ENCODE peak calls at places on chromosomes 1 and 21, in five cellular contexts. K is brain microvascular endothelial cell, M is OCI-LY7, P is cardiac muscle cell, J is neural progenitor cell. D is an unnamed sample.
A peak's percentile ranks its signal among the peaks of the same experiment; 100 is the strongest.

GRCh38 chr1:30787266-30787665 is 29.7 kb upstream of the LAPTM5 start:
- DNase-seq in K (no peak), M (no peak), P (no peak), J (no peak), D (no peak)

GRCh38 chr1:159916240-159917051 is 8.9 kb downstream of the TAGLN2 start:
- DNase-seq in K (peak; percentile 89), M (no peak), P (peak; percentile 95), J (peak; percentile 84), D (peak; percentile 72)

GRCh38 chr21:43811262-43812105 is 22.1 kb downstream of the RRP1 start:
- DNase-seq in K (no peak), M (no peak), P (no peak), J (no peak), D (no peak)

GRCh38 chr1:208149776-208150514 is 94.2 kb downstream of the PLXNA2 start:
- DNase-seq in K (peak; percentile 11), M (no peak), P (no peak), J (peak; percentile 34), D (no peak)

GRCh38 chr1:212612251-212612961 is 3.8 kb downstream of the ATF3 start:
- DNase-seq in K (no peak), M (no peak), P (no peak), J (no peak), D (no peak)

GRCh38 chr1:163442214-163442765 is 120.5 kb downstream of the NUF2 start:
- DNase-seq in K (no peak), M (no peak), P (no peak), J (no peak), D (no peak)

GRCh38 chr1:176206006-176206960 is 803 bp downstream of the COP1 start:
- DNase-seq in K (peak; percentile 33), M (peak; percentile 62), P (peak; percentile 46), J (peak; percentile 71), D (peak; percentile 28)

GRCh38 chr1:1567831-1568380 is 6.8 kb downstream of the SSU72 start:
- DNase-seq in K (no peak), M (no peak), P (no peak), J (no peak), D (no peak)

GRCh38 chr1:17183388-17184160 is 21.4 kb upstream of the PADI1 start:
- DNase-seq in K (no peak), M (no peak), P (no peak), J (no peak), D (no peak)

GRCh38 chr1:36863061-36863460 is 171.3 kb downstream of the GRIK3 start:
- DNase-seq in K (no peak), M (no peak), P (no peak), J (no peak), D (no peak)

GRCh38 chr1:8026153-8026975 is at the start of gene ERRFI1:
- DNase-seq in K (peak; percentile 89), M (no peak), P (peak; percentile 98), J (peak; percentile 98), D (peak; percentile 97)

DNA sequence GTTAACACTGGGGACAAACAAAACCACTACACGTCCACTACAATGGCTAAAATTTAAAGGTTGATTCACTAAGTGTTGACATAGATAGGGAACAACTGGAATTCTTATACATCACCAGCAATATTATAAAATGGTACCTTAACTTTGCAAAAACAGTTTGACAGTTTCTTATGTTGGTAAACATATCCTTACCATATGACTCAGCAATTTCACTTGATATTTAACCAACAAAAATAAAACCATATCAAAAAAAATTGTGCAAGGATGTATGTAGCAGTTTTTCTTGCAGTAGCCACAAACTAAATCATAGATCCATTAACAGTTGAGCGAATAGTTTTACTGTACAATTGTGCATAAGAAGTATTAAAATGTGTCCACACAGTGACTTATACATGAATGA is 5.3 kb upstream of the HSPA13 start:
- DNase-seq in K (no peak), M (no peak), P (no peak), J (no peak), D (no peak)
- H3K27ac ChIP-seq in K (no peak overlapping the region), M (no peak overlapping the region), P (no peak overlapping the region), J (no peak overlapping the region), D (no peak overlapping the region)

DNA sequence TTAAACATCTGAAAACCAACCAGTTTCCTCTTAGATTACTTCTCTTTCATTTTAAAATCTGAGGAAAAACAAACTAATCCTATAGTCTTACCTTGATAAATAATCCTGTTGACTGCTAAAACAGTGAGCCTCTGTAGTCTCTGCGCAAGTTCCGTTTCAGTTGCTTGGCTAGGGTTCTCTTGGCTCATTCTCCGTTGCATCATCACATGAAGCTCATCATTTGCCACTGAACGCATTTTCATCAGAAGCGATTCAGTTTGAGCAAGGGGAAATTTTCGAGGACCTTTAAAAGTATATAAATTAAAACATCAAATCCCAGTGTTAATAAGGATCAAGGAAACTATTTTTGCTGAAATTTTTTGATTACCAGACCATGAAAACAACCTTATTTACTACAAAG is 96.7 kb upstream of the GNG4 start:
- DNase-seq in K (no peak), M (no peak), P (no peak), J (no peak), D (no peak)
- H3K27ac ChIP-seq in K (no peak overlapping the region), M (no peak overlapping the region), P (no peak overlapping the region), J (no peak overlapping the region), D (no peak overlapping the region)

GRCh38 chr1:34831721-34832246 is 27.8 kb downstream of the SMIM12 start:
- DNase-seq in K (no peak), M (no peak), P (no peak), J (no peak), D (no peak)
- H3K27ac ChIP-seq in K (no peak overlapping the region), M (no peak overlapping the region), P (no peak overlapping the region), J (no peak overlapping the region), D (no peak overlapping the region)

GRCh38 chr1:244783138-244783537 is 52.3 kb upstream of the COX20 start:
- DNase-seq in K (no peak), M (no peak), P (no peak), J (no peak), D (no peak)

GRCh38 chr1:244779410-244779809 is 56.0 kb upstream of the COX20 start:
- DNase-seq in K (no peak), M (no peak), P (no peak), J (no peak), D (peak; percentile 47)

GRCh38 chr1:244780311-244780710 is 55.1 kb upstream of the COX20 start:
- DNase-seq in K (no peak), M (no peak), P (no peak), J (no peak), D (no peak)

GRCh38 chr1:244782056-244782455 is 53.4 kb upstream of the COX20 start:
- DNase-seq in K (no peak), M (no peak), P (no peak), J (no peak), D (peak; percentile 68)

GRCh38 chr1:244778356-244778755 is 57.1 kb upstream of the COX20 start:
- DNase-seq in K (peak; percentile 74), M (no peak), P (peak; percentile 63), J (no peak), D (peak; percentile 90)
- H3K27ac ChIP-seq in K (peak overlapping the region; percentile 17), M (no peak overlapping the region), P (no peak overlapping the region), J (no peak overlapping the region), D (no peak overlapping the region)

D was measured in fibroblast of lung.